ENCODE peak calls at places on chromosomes 6 and 20, in four cellular contexts. U is HCT116, M is uterus, Q is astrocyte. C is an unnamed sample.

GRCh38 chr6:34593741-34594140 is 37.6 kb upstream of the SPDEF start:
- DNase-seq in M (peak; percentile 16), U (no peak), Q (no peak), C (no peak)

GRCh38 chr6:18457065-18457817 is 70.1 kb downstream of the RNF144B start:
- DNase-seq in Q (no peak), U (no peak), M (no peak), C (no peak)

GRCh38 chr6:144474904-144475303 is 189.8 kb downstream of the UTRN start:
- DNase-seq in M (no peak), Q (no peak), U (no peak), C (no peak)

GRCh38 chr6:110814488-110815259 is 595 bp downstream of the CDK19 start:
- DNase-seq in U (no peak), M (peak; percentile 35), Q (peak; percentile 23), C (no peak)

GRCh38 chr6:13009465-13009864 is 292.9 kb downstream of the PHACTR1 start:
- DNase-seq in Q (no peak), U (no peak), M (no peak), C (no peak)

GRCh38 chr6:53018443-53018842 is 23.4 kb upstream of the GSTA4 start:
- DNase-seq in U (no peak), Q (no peak), M (no peak), C (no peak)

GRCh38 chr6:26383624-26384417 is 913 bp downstream of the BTN2A2 start:
- DNase-seq in M (no peak), U (no peak), Q (peak; percentile 44), C (no peak)

GRCh38 chr6:2579241-2579761 is 171.4 kb downstream of the MYLK4 start:
- DNase-seq in Q (peak; percentile 4), M (no peak), U (no peak), C (no peak)

GRCh38 chr6:41027799-41028617 is 11.0 kb downstream of the UNC5CL start:
- DNase-seq in Q (peak; percentile 57), U (peak; percentile 35), M (peak; percentile 70), C (no peak)

GRCh38 chr6:139698526-139699182 is 324.2 kb upstream of the CITED2 start:
- DNase-seq in Q (no peak), M (peak; percentile 74), U (no peak), C (no peak)

GRCh38 chr6:111119550-111120329 is 32.4 kb downstream of the SLC16A10 start:
- DNase-seq in Q (no peak), M (no peak), U (no peak), C (no peak)

GRCh38 chr20:235891-236290 is 8.8 kb downstream of the DEFB129 start:
- DNase-seq in M (no peak), U (no peak), Q (no peak), C (no peak)

GRCh38 chr20:61704661-61705060 is 361.0 kb downstream of the TAF4 start:
- DNase-seq in U (no peak), M (no peak), Q (no peak), C (no peak)

GRCh38 chr6:1130692-1131091 is 181.2 kb upstream of the FOXQ1 start:
- DNase-seq in M (no peak), Q (no peak), U (no peak), C (no peak)

GRCh38 chr6:82954351-82954750 is 111.3 kb downstream of the UBE3D start:
- DNase-seq in Q (no peak), M (no peak), U (no peak), C (no peak)

GRCh38 chr6:20664250-20664649 is 130.0 kb downstream of the CDKAL1 start:
- DNase-seq in U (no peak), M (no peak), Q (no peak), C (no peak)

GRCh38 chr6:17233531-17233930 is 47.6 kb upstream of the RBM24 start:
- DNase-seq in Q (peak; percentile 29), U (no peak), M (no peak), C (no peak)

GRCh38 chr6:112118034-112118433 is 30.6 kb downstream of the FAM229B start:
- DNase-seq in M (no peak), Q (peak; percentile 3), U (no peak), C (no peak)

DNA sequence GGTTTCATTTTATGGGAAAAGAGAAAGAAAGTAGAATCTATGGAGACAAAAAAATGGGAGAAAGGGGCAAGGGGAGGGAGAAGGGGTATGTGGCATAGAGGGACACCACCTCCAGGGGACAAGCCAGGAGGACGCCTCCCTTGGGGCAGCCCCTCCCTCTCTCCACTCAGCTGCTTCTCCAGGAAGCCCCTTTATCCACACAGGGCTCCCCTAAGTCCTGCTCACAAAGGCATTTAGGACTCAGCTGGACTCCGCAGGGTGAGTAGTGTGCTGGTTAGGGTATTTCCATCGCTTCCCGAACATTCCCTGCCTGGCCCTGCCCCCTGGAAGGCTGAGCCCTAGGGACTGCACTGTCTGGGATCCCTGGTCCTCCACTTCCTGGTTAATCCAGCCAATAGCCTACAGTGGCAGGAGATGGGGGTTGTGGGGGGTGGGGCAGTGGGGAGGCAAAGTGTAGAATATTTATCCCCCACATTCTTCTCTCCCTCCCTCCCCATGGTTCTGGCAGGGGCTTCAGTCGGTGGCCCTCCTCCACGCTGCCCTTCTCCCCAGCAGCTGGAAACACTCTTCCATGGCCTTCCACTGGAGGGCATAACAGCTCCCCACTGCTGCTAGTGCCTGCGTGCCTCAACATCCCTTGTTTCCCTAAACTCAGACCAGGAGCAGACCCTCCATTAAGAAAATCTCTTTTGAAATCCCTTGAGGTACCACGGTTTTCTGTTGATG is 84.8 kb downstream of the SNX5 start:
- DNase-seq in Q (no peak), M (no peak), U (no peak), C (no peak)
- TF ChIP-seq CTCF in Q (no peak), M (no peak), U (peak; percentile 37), C (no peak)

GRCh38 chr20:59221881-59222238 is 58.2 kb downstream of the ZNF831 start:
- DNase-seq in M (no peak), U (no peak), Q (no peak), C (no peak)
- H3K36me3 ChIP-seq in M (no peaks in the 10 kb centered on the region), U (no peaks in the 10 kb centered on the region), Q (no peaks in the 10 kb centered on the region), C (no peaks in the 10 kb centered on the region)

GRCh38 chr20:25573288-25574251 is 11.8 kb downstream of the NINL start:
- DNase-seq in Q (peak; percentile 78), M (no peak), U (no peak), C (peak; percentile 12)

GRCh38 chr20:25571240-25571639 is 14.1 kb downstream of the NINL start:
- DNase-seq in U (no peak), M (no peak), Q (no peak), C (no peak)

GRCh38 chr20:25576783-25577530 is 8.4 kb downstream of the NINL start:
- DNase-seq in Q (no peak), U (no peak), M (no peak), C (no peak)

GRCh38 chr20:25571817-25572216 is 13.5 kb downstream of the NINL start:
- DNase-seq in M (no peak), U (no peak), Q (no peak), C (no peak)

DNA sequence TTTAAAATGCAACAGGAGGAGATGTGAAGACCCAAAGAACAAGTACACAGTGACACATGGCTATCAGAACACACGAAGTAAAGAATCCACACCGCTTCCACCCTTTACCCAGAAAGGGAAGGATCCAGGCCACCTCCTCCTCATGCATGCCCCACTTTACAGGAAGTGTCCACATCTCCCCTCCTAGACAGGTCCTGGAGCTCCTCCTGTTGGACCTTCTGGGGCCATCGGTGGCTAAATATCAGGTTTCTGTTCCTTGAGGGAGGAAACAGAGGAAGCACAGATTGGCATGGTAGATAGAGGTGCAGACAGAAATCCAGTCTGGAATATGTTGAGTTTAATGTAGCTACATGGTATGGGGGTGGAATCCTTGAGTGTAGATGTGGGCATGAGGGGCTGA is 10.9 kb downstream of the NINL start:
- DNase-seq in M (no peak), U (no peak), Q (peak; percentile 12), C (no peak)
- TF ChIP-seq CTCF in M (no peak), U (peak; percentile 42), Q (no peak), C (peak; percentile 41)

GRCh38 chr6:73341335-73341734 is 12.7 kb downstream of the DPPA5 start:
- DNase-seq in M (no peak), U (no peak), Q (no peak), C (no peak)
- H3K36me3 ChIP-seq in M (no peaks in the 10 kb centered on the region), U (no peaks in the 10 kb centered on the region), Q (no peaks in the 10 kb centered on the region), C (no peaks in the 10 kb centered on the region)

DNA sequence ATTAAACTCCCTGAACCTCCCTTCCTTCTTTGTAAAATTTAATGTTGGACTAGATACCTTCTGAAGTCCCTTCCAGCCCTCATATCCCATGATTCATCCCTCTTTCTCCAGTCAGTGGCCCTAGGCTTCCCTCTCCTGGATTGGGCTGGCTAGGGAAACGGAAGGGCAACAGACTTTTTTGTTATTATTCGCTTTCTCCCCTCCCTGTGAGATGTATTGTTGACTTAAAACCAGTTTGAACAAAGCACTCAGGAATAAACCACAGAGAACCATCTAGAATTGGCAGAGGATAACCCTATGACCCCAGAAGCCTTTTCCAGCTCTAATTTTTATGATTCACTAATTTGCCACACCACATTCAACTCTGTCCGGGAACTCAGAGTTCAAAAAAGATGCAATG is 239.7 kb upstream of the SUPT3H start:
- DNase-seq in M (no peak), Q (peak; percentile 79), U (no peak), C (no peak)
- TF ChIP-seq CTCF in M (no peak), Q (no peak), U (no peak), C (peak; percentile 6)

C was measured in BJ.